ENCODE peak calls at places on chromosome 12, in eight cellular contexts. One of them, this sample, is unnamed.

GRCh38 chr12:37543131-37543965 is 773.2 kb upstream of the ALG10B start:
- DNase-seq in effector CD4-positive, alpha-beta T cell: no peak
- DNase-seq in NCI-H1092 treated with DMSO at 0.1 percent for 48 hours: no peak
- DNase-seq in neural progenitor cell: no peak
- DNase-seq in T47D: no peak
- DNase-seq in HS-27A: no peak
- DNase-seq in hypothalamus: no peak
- DNase-seq in LoVo: no peak
- DNase-seq in this sample: no peak

GRCh38 chr12:78795934-78796445 is 68.6 kb upstream of the SYT1 start:
- DNase-seq in HS-27A: no peak
- DNase-seq in hypothalamus: no peak
- DNase-seq in neural progenitor cell: no peak
- DNase-seq in T47D: no peak
- DNase-seq in LoVo: no peak
- DNase-seq in NCI-H1092 treated with DMSO at 0.1 percent for 48 hours: no peak
- DNase-seq in effector CD4-positive, alpha-beta T cell: no peak
- DNase-seq in this sample: no peak

GRCh38 chr12:92784795-92785562 is 82.2 kb downstream of the PLEKHG7 start:
- DNase-seq in T47D: peak
- DNase-seq in effector CD4-positive, alpha-beta T cell: peak
- DNase-seq in hypothalamus: no peak
- DNase-seq in HS-27A: peak
- DNase-seq in neural progenitor cell: peak
- DNase-seq in NCI-H1092 treated with DMSO at 0.1 percent for 48 hours: peak
- DNase-seq in LoVo: peak
- DNase-seq in this sample: peak

GRCh38 chr12:83865431-83865830 is 1047.2 kb downstream of the SLC6A15 start:
- DNase-seq in T47D: peak
- DNase-seq in neural progenitor cell: no peak
- DNase-seq in HS-27A: no peak
- DNase-seq in NCI-H1092 treated with DMSO at 0.1 percent for 48 hours: no peak
- DNase-seq in effector CD4-positive, alpha-beta T cell: no peak
- DNase-seq in LoVo: no peak
- DNase-seq in hypothalamus: no peak
- DNase-seq in this sample: no peak

GRCh38 chr12:130987151-130987931 is 33.6 kb downstream of the ADGRD1 start:
- DNase-seq in T47D: no peak
- DNase-seq in hypothalamus: no peak
- DNase-seq in LoVo: no peak
- DNase-seq in HS-27A: no peak
- DNase-seq in neural progenitor cell: no peak
- DNase-seq in NCI-H1092 treated with DMSO at 0.1 percent for 48 hours: no peak
- DNase-seq in effector CD4-positive, alpha-beta T cell: no peak
- DNase-seq in this sample: no peak

GRCh38 chr12:69071091-69071370 is 138.1 kb upstream of the CPM start:
- DNase-seq in T47D: no peak
- DNase-seq in HS-27A: no peak
- DNase-seq in neural progenitor cell: no peak
- DNase-seq in LoVo: no peak
- DNase-seq in NCI-H1092 treated with DMSO at 0.1 percent for 48 hours: no peak
- DNase-seq in hypothalamus: no peak
- DNase-seq in effector CD4-positive, alpha-beta T cell: no peak
- DNase-seq in this sample: no peak

GRCh38 chr12:110330544-110330943 is 49.5 kb downstream of the ATP2A2 start:
- DNase-seq in neural progenitor cell: no peak
- DNase-seq in hypothalamus: no peak
- DNase-seq in effector CD4-positive, alpha-beta T cell: no peak
- DNase-seq in LoVo: no peak
- DNase-seq in HS-27A: no peak
- DNase-seq in T47D: no peak
- DNase-seq in NCI-H1092 treated with DMSO at 0.1 percent for 48 hours: no peak
- DNase-seq in this sample: no peak

GRCh38 chr12:116138380-116138779 is 139.1 kb downstream of the MED13L start:
- DNase-seq in T47D: no peak
- DNase-seq in hypothalamus: no peak
- DNase-seq in HS-27A: no peak
- DNase-seq in NCI-H1092 treated with DMSO at 0.1 percent for 48 hours: no peak
- DNase-seq in effector CD4-positive, alpha-beta T cell: no peak
- DNase-seq in neural progenitor cell: peak
- DNase-seq in LoVo: no peak
- DNase-seq in this sample: no peak

GRCh38 chr12:124792961-124793441 is 70.7 kb downstream of the SCARB1 start:
- DNase-seq in HS-27A: no peak
- DNase-seq in LoVo: no peak
- DNase-seq in hypothalamus: no peak
- DNase-seq in NCI-H1092 treated with DMSO at 0.1 percent for 48 hours: no peak
- DNase-seq in T47D: no peak
- DNase-seq in neural progenitor cell: no peak
- DNase-seq in effector CD4-positive, alpha-beta T cell: no peak
- DNase-seq in this sample: no peak

GRCh38 chr12:122197612-122197966 is 5.9 kb upstream of the B3GNT4 start:
- DNase-seq in NCI-H1092 treated with DMSO at 0.1 percent for 48 hours: no peak
- DNase-seq in LoVo: no peak
- DNase-seq in neural progenitor cell: no peak
- DNase-seq in HS-27A: no peak
- DNase-seq in T47D: no peak
- DNase-seq in effector CD4-positive, alpha-beta T cell: no peak
- DNase-seq in hypothalamus: no peak
- DNase-seq in this sample: no peak

GRCh38 chr12:130517588-130517987 is 179.9 kb downstream of the PIWIL1 start:
- DNase-seq in neural progenitor cell: no peak
- DNase-seq in effector CD4-positive, alpha-beta T cell: no peak
- DNase-seq in T47D: no peak
- DNase-seq in HS-27A: no peak
- DNase-seq in hypothalamus: no peak
- DNase-seq in NCI-H1092 treated with DMSO at 0.1 percent for 48 hours: no peak
- DNase-seq in LoVo: no peak
- DNase-seq in this sample: no peak

GRCh38 chr12:76153616-76154015 is 69.1 kb upstream of the NAP1L1 start:
- DNase-seq in T47D: no peak
- DNase-seq in hypothalamus: no peak
- DNase-seq in LoVo: no peak
- DNase-seq in NCI-H1092 treated with DMSO at 0.1 percent for 48 hours: no peak
- DNase-seq in neural progenitor cell: no peak
- DNase-seq in HS-27A: no peak
- DNase-seq in effector CD4-positive, alpha-beta T cell: no peak
- DNase-seq in this sample: no peak

GRCh38 chr12:49051777-49052438 is 8.7 kb downstream of the KMT2D start:
- DNase-seq in NCI-H1092 treated with DMSO at 0.1 percent for 48 hours: no peak
- DNase-seq in LoVo: no peak
- DNase-seq in effector CD4-positive, alpha-beta T cell: no peak
- DNase-seq in neural progenitor cell: no peak
- DNase-seq in hypothalamus: no peak
- DNase-seq in HS-27A: no peak
- DNase-seq in T47D: no peak
- DNase-seq in this sample: no peak

GRCh38 chr12:57813111-57813970 is 5.2 kb downstream of the AVIL start:
- DNase-seq in hypothalamus: no peak
- DNase-seq in T47D: no peak
- DNase-seq in neural progenitor cell: no peak
- DNase-seq in HS-27A: no peak
- DNase-seq in LoVo: no peak
- DNase-seq in effector CD4-positive, alpha-beta T cell: no peak
- DNase-seq in NCI-H1092 treated with DMSO at 0.1 percent for 48 hours: no peak
- DNase-seq in this sample: no peak

GRCh38 chr12:116559330-116560080 is at the start of gene MAP1LC3B2:
- DNase-seq in NCI-H1092 treated with DMSO at 0.1 percent for 48 hours: no peak
- DNase-seq in HS-27A: peak
- DNase-seq in hypothalamus: peak
- DNase-seq in T47D: no peak
- DNase-seq in LoVo: peak
- DNase-seq in effector CD4-positive, alpha-beta T cell: peak
- DNase-seq in neural progenitor cell: peak
- DNase-seq in this sample: peak